ENCODE peak calls at places on chromosomes 2 and 18, in ten cellular contexts. One of them, this sample, is unnamed.

GRCh38 chr2:28976584-28976983 is 4.5 kb upstream of the TOGARAM2 start:
- DNase-seq in H7: no peak
- DNase-seq in fibroblast of lung: peak
- DNase-seq in ovary: no peak
- DNase-seq in lower lobe of right lung: peak
- DNase-seq in effector memory CD8-positive, alpha-beta T cell: no peak
- DNase-seq in heart left ventricle: peak
- DNase-seq in PC-3: peak
- DNase-seq in GM19239: no peak
- DNase-seq in neuronal stem cell: no peak
- DNase-seq in this sample: no peak

GRCh38 chr2:240960963-240961876 is 37.2 kb upstream of the SNED1 start:
- DNase-seq in H7: no peak
- DNase-seq in neuronal stem cell: no peak
- DNase-seq in PC-3: no peak
- DNase-seq in GM19239: no peak
- DNase-seq in lower lobe of right lung: no peak
- DNase-seq in ovary: no peak
- DNase-seq in heart left ventricle: no peak
- DNase-seq in fibroblast of lung: no peak
- DNase-seq in effector memory CD8-positive, alpha-beta T cell: no peak
- DNase-seq in this sample: no peak

GRCh38 chr18:6207119-6207518 is 207.6 kb downstream of the L3MBTL4 start:
- DNase-seq in GM19239: no peak
- DNase-seq in H7: no peak
- DNase-seq in effector memory CD8-positive, alpha-beta T cell: no peak
- DNase-seq in neuronal stem cell: no peak
- DNase-seq in PC-3: peak
- DNase-seq in ovary: no peak
- DNase-seq in heart left ventricle: no peak
- DNase-seq in fibroblast of lung: no peak
- DNase-seq in lower lobe of right lung: no peak
- DNase-seq in this sample: no peak

GRCh38 chr18:51427012-51427411 is 229.5 kb upstream of the MEX3C start:
- DNase-seq in heart left ventricle: no peak
- DNase-seq in effector memory CD8-positive, alpha-beta T cell: no peak
- DNase-seq in ovary: no peak
- DNase-seq in GM19239: no peak
- DNase-seq in PC-3: no peak
- DNase-seq in neuronal stem cell: no peak
- DNase-seq in lower lobe of right lung: no peak
- DNase-seq in H7: no peak
- DNase-seq in fibroblast of lung: peak
- DNase-seq in this sample: no peak

GRCh38 chr2:122749347-122749850 is 993.9 kb downstream of the TSN start:
- DNase-seq in lower lobe of right lung: no peak
- DNase-seq in fibroblast of lung: no peak
- DNase-seq in ovary: no peak
- DNase-seq in effector memory CD8-positive, alpha-beta T cell: no peak
- DNase-seq in PC-3: peak
- DNase-seq in H7: no peak
- DNase-seq in neuronal stem cell: no peak
- DNase-seq in GM19239: no peak
- DNase-seq in heart left ventricle: no peak
- DNase-seq in this sample: no peak

GRCh38 chr18:24397131-24397693 is 412 bp downstream of the OSBPL1A start:
- DNase-seq in PC-3: peak
- DNase-seq in neuronal stem cell: no peak
- DNase-seq in ovary: peak
- DNase-seq in GM19239: no peak
- DNase-seq in effector memory CD8-positive, alpha-beta T cell: peak
- DNase-seq in fibroblast of lung: peak
- DNase-seq in heart left ventricle: no peak
- DNase-seq in lower lobe of right lung: peak
- DNase-seq in H7: peak
- DNase-seq in this sample: no peak

GRCh38 chr18:12308386-12309100 is 502 bp downstream of the TUBB6 start:
- DNase-seq in fibroblast of lung: peak
- DNase-seq in heart left ventricle: peak
- DNase-seq in ovary: peak
- DNase-seq in PC-3: peak
- DNase-seq in H7: peak
- DNase-seq in neuronal stem cell: peak
- DNase-seq in GM19239: peak
- DNase-seq in lower lobe of right lung: peak
- DNase-seq in effector memory CD8-positive, alpha-beta T cell: no peak
- DNase-seq in this sample: peak

GRCh38 chr2:8224679-8225181 is 457.1 kb upstream of the ID2 start:
- DNase-seq in H7: no peak
- DNase-seq in PC-3: no peak
- DNase-seq in effector memory CD8-positive, alpha-beta T cell: no peak
- DNase-seq in neuronal stem cell: no peak
- DNase-seq in fibroblast of lung: no peak
- DNase-seq in heart left ventricle: no peak
- DNase-seq in lower lobe of right lung: no peak
- DNase-seq in GM19239: no peak
- DNase-seq in ovary: no peak
- DNase-seq in this sample: no peak

GRCh38 chr2:161102770-161103450 is 57.3 kb upstream of the TANK start:
- DNase-seq in H7: no peak
- DNase-seq in ovary: no peak
- DNase-seq in PC-3: peak
- DNase-seq in heart left ventricle: no peak
- DNase-seq in GM19239: no peak
- DNase-seq in lower lobe of right lung: no peak
- DNase-seq in fibroblast of lung: peak
- DNase-seq in neuronal stem cell: no peak
- DNase-seq in effector memory CD8-positive, alpha-beta T cell: no peak
- DNase-seq in this sample: no peak

GRCh38 chr2:196260546-196260945 is 89.2 kb upstream of the STK17B start:
- DNase-seq in effector memory CD8-positive, alpha-beta T cell: no peak
- DNase-seq in lower lobe of right lung: no peak
- DNase-seq in fibroblast of lung: no peak
- DNase-seq in GM19239: no peak
- DNase-seq in neuronal stem cell: no peak
- DNase-seq in heart left ventricle: no peak
- DNase-seq in H7: no peak
- DNase-seq in PC-3: no peak
- DNase-seq in ovary: no peak
- DNase-seq in this sample: no peak

GRCh38 chr2:2646312-2647051 is 315.4 kb upstream of the MYT1L start:
- DNase-seq in heart left ventricle: no peak
- DNase-seq in ovary: no peak
- DNase-seq in lower lobe of right lung: no peak
- DNase-seq in fibroblast of lung: no peak
- DNase-seq in GM19239: no peak
- DNase-seq in effector memory CD8-positive, alpha-beta T cell: no peak
- DNase-seq in neuronal stem cell: no peak
- DNase-seq in PC-3: no peak
- DNase-seq in H7: peak
- DNase-seq in this sample: no peak

GRCh38 chr2:120949027-120949956 is 213.6 kb downstream of the GLI2 start:
- DNase-seq in fibroblast of lung: no peak
- DNase-seq in effector memory CD8-positive, alpha-beta T cell: no peak
- DNase-seq in heart left ventricle: no peak
- DNase-seq in PC-3: peak
- DNase-seq in neuronal stem cell: no peak
- DNase-seq in ovary: no peak
- DNase-seq in H7: peak
- DNase-seq in lower lobe of right lung: no peak
- DNase-seq in GM19239: no peak
- DNase-seq in this sample: no peak

GRCh38 chr18:40866013-40866644 is 1088.9 kb upstream of the PIK3C3 start:
- DNase-seq in fibroblast of lung: peak
- DNase-seq in H7: no peak
- DNase-seq in lower lobe of right lung: no peak
- DNase-seq in neuronal stem cell: no peak
- DNase-seq in ovary: no peak
- DNase-seq in effector memory CD8-positive, alpha-beta T cell: no peak
- DNase-seq in PC-3: no peak
- DNase-seq in GM19239: no peak
- DNase-seq in heart left ventricle: no peak
- DNase-seq in this sample: no peak

GRCh38 chr18:51195602-51196115 is 1.8 kb downstream of the MEX3C start:
- DNase-seq in GM19239: no peak
- DNase-seq in neuronal stem cell: peak
- DNase-seq in ovary: no peak
- DNase-seq in lower lobe of right lung: no peak
- DNase-seq in H7: peak
- DNase-seq in effector memory CD8-positive, alpha-beta T cell: peak
- DNase-seq in PC-3: peak
- DNase-seq in fibroblast of lung: peak
- DNase-seq in heart left ventricle: no peak
- DNase-seq in this sample: peak

GRCh38 chr2:173676647-173677046 is 288.5 kb downstream of the SP3 start:
- DNase-seq in lower lobe of right lung: no peak
- DNase-seq in H7: no peak
- DNase-seq in heart left ventricle: no peak
- DNase-seq in PC-3: peak
- DNase-seq in effector memory CD8-positive, alpha-beta T cell: no peak
- DNase-seq in GM19239: no peak
- DNase-seq in neuronal stem cell: no peak
- DNase-seq in ovary: no peak
- DNase-seq in fibroblast of lung: no peak
- DNase-seq in this sample: no peak

GRCh38 chr2:74502720-74503505 is 3.5 kb upstream of the LBX2 start:
- DNase-seq in ovary: peak
- DNase-seq in fibroblast of lung: peak
- DNase-seq in heart left ventricle: peak
- DNase-seq in lower lobe of right lung: peak
- DNase-seq in H7: peak
- DNase-seq in effector memory CD8-positive, alpha-beta T cell: no peak
- DNase-seq in GM19239: peak
- DNase-seq in PC-3: no peak
- DNase-seq in neuronal stem cell: no peak
- DNase-seq in this sample: peak

GRCh38 chr18:25111382-25112070 is 240.4 kb downstream of the ZNF521 start:
- DNase-seq in effector memory CD8-positive, alpha-beta T cell: no peak
- DNase-seq in heart left ventricle: no peak
- DNase-seq in ovary: no peak
- DNase-seq in GM19239: no peak
- DNase-seq in H7: no peak
- DNase-seq in fibroblast of lung: no peak
- DNase-seq in neuronal stem cell: peak
- DNase-seq in lower lobe of right lung: no peak
- DNase-seq in PC-3: no peak
- DNase-seq in this sample: no peak

GRCh38 chr2:3343012-3343411 is 34.6 kb downstream of the EIPR1 start:
- DNase-seq in ovary: no peak
- DNase-seq in PC-3: no peak
- DNase-seq in effector memory CD8-positive, alpha-beta T cell: no peak
- DNase-seq in heart left ventricle: no peak
- DNase-seq in fibroblast of lung: no peak
- DNase-seq in H7: no peak
- DNase-seq in neuronal stem cell: no peak
- DNase-seq in lower lobe of right lung: no peak
- DNase-seq in GM19239: no peak
- DNase-seq in this sample: no peak

GRCh38 chr2:85231952-85232351 is 95.8 kb downstream of the TGOLN2 start:
- DNase-seq in H7: peak
- DNase-seq in PC-3: no peak
- DNase-seq in heart left ventricle: no peak
- DNase-seq in neuronal stem cell: no peak
- DNase-seq in ovary: no peak
- DNase-seq in effector memory CD8-positive, alpha-beta T cell: no peak
- DNase-seq in lower lobe of right lung: no peak
- DNase-seq in GM19239: no peak
- DNase-seq in fibroblast of lung: no peak
- DNase-seq in this sample: peak

GRCh38 chr18:57077786-57078552 is 68.9 kb upstream of the BOD1L2 start:
- DNase-seq in H7: no peak
- DNase-seq in lower lobe of right lung: no peak
- DNase-seq in PC-3: no peak
- DNase-seq in neuronal stem cell: no peak
- DNase-seq in effector memory CD8-positive, alpha-beta T cell: peak
- DNase-seq in fibroblast of lung: no peak
- DNase-seq in heart left ventricle: no peak
- DNase-seq in ovary: no peak
- DNase-seq in GM19239: peak
- DNase-seq in this sample: no peak

GRCh38 chr2:191710411-191710900 is 32.5 kb downstream of the NABP1 start:
- DNase-seq in ovary: no peak
- DNase-seq in PC-3: peak
- DNase-seq in H7: no peak
- DNase-seq in fibroblast of lung: peak
- DNase-seq in heart left ventricle: no peak
- DNase-seq in effector memory CD8-positive, alpha-beta T cell: no peak
- DNase-seq in lower lobe of right lung: no peak
- DNase-seq in neuronal stem cell: no peak
- DNase-seq in GM19239: no peak
- DNase-seq in this sample: no peak

GRCh38 chr2:156687715-156688114 is 251.5 kb downstream of the GPD2 start:
- DNase-seq in effector memory CD8-positive, alpha-beta T cell: no peak
- DNase-seq in GM19239: no peak
- DNase-seq in PC-3: peak
- DNase-seq in H7: no peak
- DNase-seq in heart left ventricle: no peak
- DNase-seq in ovary: no peak
- DNase-seq in lower lobe of right lung: no peak
- DNase-seq in fibroblast of lung: no peak
- DNase-seq in neuronal stem cell: no peak
- DNase-seq in this sample: no peak

GRCh38 chr2:16030206-16031054 is 90.1 kb downstream of the MYCN start:
- DNase-seq in fibroblast of lung: no peak
- DNase-seq in GM19239: no peak
- DNase-seq in PC-3: no peak
- DNase-seq in H7: peak
- DNase-seq in neuronal stem cell: peak
- DNase-seq in heart left ventricle: no peak
- DNase-seq in lower lobe of right lung: no peak
- DNase-seq in ovary: no peak
- DNase-seq in effector memory CD8-positive, alpha-beta T cell: no peak
- DNase-seq in this sample: no peak

GRCh38 chr18:14085770-14086458 is 46.3 kb downstream of the ZNF519 start:
- DNase-seq in heart left ventricle: no peak
- DNase-seq in H7: no peak
- DNase-seq in fibroblast of lung: no peak
- DNase-seq in ovary: no peak
- DNase-seq in GM19239: no peak
- DNase-seq in neuronal stem cell: no peak
- DNase-seq in lower lobe of right lung: no peak
- DNase-seq in PC-3: no peak
- DNase-seq in effector memory CD8-positive, alpha-beta T cell: no peak
- DNase-seq in this sample: no peak

GRCh38 chr18:23142285-23142929 is 7.1 kb downstream of the CABLES1 start:
- DNase-seq in lower lobe of right lung: no peak
- DNase-seq in neuronal stem cell: no peak
- DNase-seq in GM19239: no peak
- DNase-seq in effector memory CD8-positive, alpha-beta T cell: no peak
- DNase-seq in fibroblast of lung: no peak
- DNase-seq in H7: no peak
- DNase-seq in PC-3: peak
- DNase-seq in ovary: no peak
- DNase-seq in heart left ventricle: no peak
- DNase-seq in this sample: no peak

GRCh38 chr2:206217743-206218520 is 56.5 kb upstream of the ZDBF2 start:
- DNase-seq in H7: no peak
- DNase-seq in fibroblast of lung: peak
- DNase-seq in GM19239: no peak
- DNase-seq in neuronal stem cell: no peak
- DNase-seq in ovary: no peak
- DNase-seq in lower lobe of right lung: no peak
- DNase-seq in heart left ventricle: no peak
- DNase-seq in effector memory CD8-positive, alpha-beta T cell: no peak
- DNase-seq in PC-3: no peak
- DNase-seq in this sample: no peak

GRCh38 chr18:69717586-69717985 is 230.1 kb downstream of the CD226 start:
- DNase-seq in fibroblast of lung: no peak
- DNase-seq in GM19239: no peak
- DNase-seq in lower lobe of right lung: no peak
- DNase-seq in neuronal stem cell: no peak
- DNase-seq in H7: no peak
- DNase-seq in ovary: no peak
- DNase-seq in effector memory CD8-positive, alpha-beta T cell: no peak
- DNase-seq in heart left ventricle: no peak
- DNase-seq in PC-3: no peak
- DNase-seq in this sample: no peak

GRCh38 chr2:6823111-6823510 is 42.6 kb downstream of the CMPK2 start:
- DNase-seq in heart left ventricle: no peak
- DNase-seq in ovary: no peak
- DNase-seq in fibroblast of lung: peak
- DNase-seq in H7: no peak
- DNase-seq in neuronal stem cell: no peak
- DNase-seq in GM19239: no peak
- DNase-seq in effector memory CD8-positive, alpha-beta T cell: no peak
- DNase-seq in lower lobe of right lung: no peak
- DNase-seq in PC-3: no peak
- DNase-seq in this sample: no peak